ENCODE peak calls at places on chromosomes 5 and 9, in five cellular contexts. V, F, Y, O and Z are unnamed samples.

GRCh38 chr5:101679816-101680215 is 616.3 kb downstream of the SLCO4C1 start:
- DNase-seq in F (no peak), O (no peak), V (no peak), Y (no peak), Z (no peak)

GRCh38 chr9:79346350-79347020 is 225.3 kb upstream of the TLE4 start:
- DNase-seq in Y (no peak), F (no peak), O (no peak), V (peak; percentile 71), Z (no peak)

GRCh38 chr5:52665544-52665943 is 122.2 kb upstream of the ITGA1 start:
- DNase-seq in F (no peak), O (no peak), V (peak; percentile 1), Y (no peak), Z (no peak)

GRCh38 chr9:8270235-8270634 is 470.7 kb upstream of the DMAC1 start:
- DNase-seq in F (no peak), V (no peak), O (no peak), Y (no peak), Z (no peak)

GRCh38 chr5:178335287-178336030 is 102.9 kb upstream of the PHYKPL start:
- DNase-seq in Y (no peak), V (no peak), O (no peak), F (no peak), Z (no peak)

GRCh38 chr9:80146466-80146865 is 574.7 kb downstream of the TLE4 start:
- DNase-seq in V (peak; percentile 16), O (no peak), F (no peak), Y (no peak), Z (no peak)

GRCh38 chr5:132074772-132075718 is 1.5 kb downstream of the CSF2 start:
- DNase-seq in Y (no peak), F (no peak), O (peak; percentile 72), V (no peak), Z (no peak)

GRCh38 chr5:158838788-158839187 is 260.9 kb downstream of the EBF1 start:
- DNase-seq in F (no peak), O (no peak), Y (no peak), V (no peak), Z (no peak)

GRCh38 chr9:65404232-65405006 is 119.4 kb upstream of the FOXD4L5 start:
- DNase-seq in F (no peak), Y (no peak), O (no peak), V (no peak), Z (no peak)

GRCh38 chr9:71762900-71763653 is 5.2 kb downstream of the CEMIP2 start:
- DNase-seq in Y (no peak), F (peak; percentile 71), O (no peak), V (peak; percentile 84), Z (no peak)

GRCh38 chr9:121289554-121290370 is 21.8 kb downstream of the GSN start:
- DNase-seq in O (no peak), V (no peak), F (no peak), Y (no peak), Z (no peak)

GRCh38 chr5:145587308-145588071 is 247.7 kb downstream of the PRELID2 start:
- DNase-seq in O (no peak), Y (no peak), V (peak; percentile 93), F (peak; percentile 45), Z (no peak)

GRCh38 chr5:111235635-111236034 is 11.5 kb downstream of the CAMK4 start:
- DNase-seq in F (no peak), Y (no peak), O (no peak), V (no peak), Z (no peak)

GRCh38 chr5:159061834-159062530 is 37.7 kb downstream of the EBF1 start:
- DNase-seq in Y (no peak), O (no peak), V (no peak), F (no peak), Z (peak; percentile 46)

GRCh38 chr9:119933191-119933590 is 564.0 kb upstream of the BRINP1 start:
- DNase-seq in F (no peak), Y (no peak), O (no peak), V (no peak), Z (no peak)

GRCh38 chr9:114373960-114374730 is 13.6 kb downstream of the AKNA start:
- DNase-seq in F (no peak), O (no peak), Y (no peak), V (no peak), Z (no peak)

GRCh38 chr5:16067415-16067814 is 112.2 kb downstream of the MARCHF11 start:
- DNase-seq in F (no peak), Y (peak; percentile 40), V (no peak), O (no peak), Z (no peak)

GRCh38 chr5:158162026-158162425 is 303.1 kb upstream of the CLINT1 start:
- DNase-seq in Y (no peak), F (no peak), O (no peak), V (no peak), Z (no peak)

GRCh38 chr5:157366741-157367684 is 93.0 kb upstream of the NIPAL4 start:
- DNase-seq in V (peak; percentile 84), F (peak; percentile 52), Y (no peak), O (peak; percentile 20), Z (peak; percentile 53)

GRCh38 chr9:106619211-106619610 is 243.8 kb upstream of the ZNF462 start:
- DNase-seq in Y (no peak), V (peak; percentile 8), F (no peak), O (no peak), Z (no peak)

GRCh38 chr5:174315471-174315870 is 270.0 kb downstream of the NSG2 start:
- DNase-seq in Y (no peak), V (no peak), O (no peak), F (no peak), Z (no peak)

GRCh38 chr9:34694811-34695210 is 3.7 kb upstream of the CCL19 start:
- DNase-seq in O (no peak), F (no peak), Y (no peak), V (no peak), Z (no peak)

GRCh38 chr5:71939452-71939932 is 167.8 kb upstream of the MAP1B start:
- DNase-seq in O (no peak), F (peak; percentile 18), V (no peak), Y (no peak), Z (peak; percentile 22)

GRCh38 chr9:92770005-92770995 is 5.7 kb upstream of the BICD2 start:
- DNase-seq in Y (no peak), O (peak; percentile 49), F (no peak), V (no peak), Z (no peak)

GRCh38 chr5:162190-162564 is 29.1 kb upstream of the LRRC14B start:
- DNase-seq in O (no peak), V (no peak), Y (no peak), F (no peak), Z (no peak)

GRCh38 chr5:121954086-121954485 is 7.7 kb upstream of the SRFBP1 start:
- DNase-seq in F (no peak), Y (no peak), V (no peak), O (no peak), Z (no peak)

GRCh38 chr9:33436445-33436844 is 10.9 kb downstream of the AQP3 start:
- DNase-seq in Y (no peak), V (no peak), O (no peak), F (no peak), Z (no peak)

GRCh38 chr5:9104576-9105339 is 441.1 kb downstream of the SEMA5A start:
- DNase-seq in O (no peak), V (peak; percentile 55), F (no peak), Y (no peak), Z (no peak)

GRCh38 chr5:151632524-151632923 is 41.4 kb upstream of the FAT2 start:
- DNase-seq in O (no peak), F (no peak), V (no peak), Y (no peak), Z (no peak)

GRCh38 chr9:134407123-134407779 is 81.0 kb downstream of the RXRA start:
- DNase-seq in Y (peak; percentile 70), O (peak; percentile 94), F (peak; percentile 98), V (peak; percentile 90), Z (peak; percentile 97)

GRCh38 chr9:131545786-131546335 is 538 bp downstream of the PRRT1B start:
- DNase-seq in F (peak; percentile 46), O (no peak), V (no peak), Y (no peak), Z (peak; percentile 57)

GRCh38 chr9:100150209-100150608 is 51.2 kb downstream of the INVS start:
- DNase-seq in V (peak; percentile 44), F (no peak), Y (no peak), O (no peak), Z (peak; percentile 19)

GRCh38 chr9:26833792-26834191 is 58.8 kb downstream of the CAAP1 start:
- DNase-seq in O (no peak), F (no peak), V (no peak), Y (no peak), Z (no peak)

GRCh38 chr5:142152383-142152730 is 43.8 kb downstream of the NDFIP1 start:
- DNase-seq in V (peak; percentile 40), F (no peak), O (peak; percentile 22), Y (no peak), Z (no peak)

GRCh38 chr9:107784235-107784958 is 294.8 kb upstream of the KLF4 start:
- DNase-seq in O (peak; percentile 84), Y (no peak), V (peak; percentile 88), F (no peak), Z (no peak)

GRCh38 chr9:96567203-96567700 is 52.4 kb downstream of the CDC14B start:
- DNase-seq in O (no peak), V (no peak), Y (no peak), F (no peak), Z (peak; percentile 79)

GRCh38 chr5:31728039-31728438 is 89.1 kb downstream of the PDZD2 start:
- DNase-seq in F (no peak), O (no peak), Y (no peak), V (no peak), Z (no peak)

GRCh38 chr5:118270506-118270905 is 717.8 kb downstream of the DTWD2 start:
- DNase-seq in O (no peak), F (no peak), Y (no peak), V (no peak), Z (no peak)

GRCh38 chr5:80915716-80916115 is 44.4 kb upstream of the RASGRF2 start:
- DNase-seq in Y (no peak), F (no peak), V (peak; percentile 64), O (no peak), Z (no peak)

DNA sequence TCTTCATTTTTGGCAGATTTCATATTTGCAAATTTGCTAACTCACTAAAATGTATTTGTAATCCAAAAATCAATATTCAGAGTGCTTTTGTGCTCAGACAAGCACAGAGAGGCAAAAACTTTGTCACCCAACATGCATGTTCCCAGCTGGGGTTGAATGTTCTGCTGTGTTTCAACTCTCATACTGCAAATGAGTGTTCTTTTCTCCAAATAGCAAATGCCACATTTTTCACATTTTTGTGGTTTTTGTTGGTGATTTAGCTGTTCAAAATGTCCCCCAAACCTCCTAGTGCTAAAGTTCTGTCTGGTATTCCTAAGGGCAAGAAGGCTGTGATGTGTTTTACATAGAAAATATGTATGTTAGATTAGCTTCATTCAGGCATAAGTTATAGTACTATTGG is 87.3 kb upstream of the PCSK5 start:
- DNase-seq in V (no peak), O (no peak), Y (no peak), F (no peak), Z (no peak)
- TF ChIP-seq RCOR1 in V (no peak), O (no peak), Y (no peak), F (no peak), Z (no peak)

GRCh38 chr9:10050016-10050415 is 562.8 kb downstream of the PTPRD start:
- DNase-seq in F (no peak), O (no peak), V (peak; percentile 28), Y (no peak), Z (no peak)
- TF ChIP-seq RCOR1 in F (no peak), O (no peak), V (no peak), Y (no peak), Z (no peak)

GRCh38 chr5:154860123-154860522 is 1.7 kb downstream of the CNOT8 start:
- DNase-seq in O (no peak), Y (no peak), V (peak; percentile 77), F (no peak), Z (no peak)
- TF ChIP-seq RCOR1 in O (no peak), Y (no peak), V (no peak), F (no peak), Z (no peak)

GRCh38 chr5:90909945-90910344 is 351.3 kb downstream of the ADGRV1 start:
- DNase-seq in F (no peak), Y (no peak), V (no peak), O (no peak), Z (no peak)
- TF ChIP-seq RCOR1 in F (no peak), Y (no peak), V (no peak), O (no peak), Z (no peak)